ENCODE peak calls at places on chromosomes 2 and 18, in nine cellular contexts. V is activated CD4-positive, CD25-positive, alpha-beta regulatory T cell treated with anti-CD3 and anti-CD28 coated beads, Interleukin-2, amount 50 U/mL, for 72 hours; Q is stimulated activated CD4-positive, alpha-beta T cell treated with anti-CD3 and anti-CD28 coated beads, Interleukin-2, amount 100 ng/mL, for 48 hours; W is activated T-helper 1 cell treated with Interleukin-2 at 50 U/mL for 16 hours; C is activated CD8-positive, alpha-beta memory T cell treated with anti-CD3 and anti-CD28 coated beads for 4 hours; E is cardiac fibroblast; N is T-cell; I is dorsolateral prefrontal cortex; O is body of pancreas. D is an unnamed sample.

GRCh38 chr2:60739156-60739555 is 16.9 kb upstream of the PAPOLG start:
- DNase-seq in O (no peak), N (no peak), C (no peak), E (no peak), I (no peak), W (no peak), V (no peak), Q (no peak), D (no peak)

GRCh38 chr18:62018034-62018760 is 125.4 kb upstream of the RNF152 start:
- DNase-seq in C (no peak), E (peak; percentile 52), Q (no peak), O (no peak), I (no peak), N (no peak), V (no peak), W (no peak), D (peak; percentile 98)

GRCh38 chr2:45793564-45793963 is 142.1 kb downstream of the PRKCE start:
- DNase-seq in N (no peak), V (no peak), E (no peak), O (peak; percentile 51), C (no peak), Q (no peak), I (no peak), W (no peak), D (no peak)

GRCh38 chr2:156077041-156077735 is 255.3 kb downstream of the NR4A2 start:
- DNase-seq in I (no peak), C (no peak), V (no peak), Q (no peak), E (no peak), N (no peak), O (no peak), W (no peak), D (no peak)

GRCh38 chr18:10061566-10061965 is 147.8 kb downstream of the VAPA start:
- DNase-seq in W (no peak), C (no peak), O (no peak), Q (no peak), V (no peak), E (no peak), I (no peak), N (no peak), D (no peak)

GRCh38 chr2:1739961-1740713 is 4.2 kb downstream of the PXDN start:
- DNase-seq in Q (no peak), I (peak; percentile 6), V (no peak), O (no peak), N (no peak), E (peak; percentile 49), C (no peak), W (no peak), D (peak; percentile 83)

GRCh38 chr2:212979799-212980198 is 171.6 kb downstream of the IKZF2 start:
- DNase-seq in C (no peak), E (no peak), N (no peak), V (no peak), Q (no peak), I (no peak), O (no peak), W (no peak), D (no peak)

GRCh38 chr2:65863713-65864112 is 431.3 kb upstream of the SPRED2 start:
- DNase-seq in V (no peak), Q (no peak), N (no peak), O (no peak), E (no peak), I (no peak), W (no peak), C (no peak), D (no peak)

GRCh38 chr2:45643543-45644542 is 7.6 kb upstream of the PRKCE start:
- DNase-seq in I (no peak), O (peak; percentile 71), Q (peak; percentile 83), C (peak; percentile 45), N (peak; percentile 62), E (peak; percentile 58), W (peak; percentile 67), V (peak; percentile 83), D (peak; percentile 47)

GRCh38 chr2:11998626-11999378 is 252.4 kb downstream of the LPIN1 start:
- DNase-seq in E (peak; percentile 38), W (no peak), I (no peak), V (no peak), Q (no peak), C (no peak), O (no peak), N (no peak), D (peak; percentile 49)

GRCh38 chr2:176852667-176853066 is 359.9 kb upstream of the HNRNPA3 start:
- DNase-seq in C (peak; percentile 6), O (no peak), Q (no peak), V (no peak), W (no peak), N (peak; percentile 32), I (no peak), E (no peak), D (no peak)

GRCh38 chr18:63317556-63317946 is 2.0 kb downstream of the BCL2 start:
- DNase-seq in N (no peak), W (no peak), I (no peak), E (no peak), C (no peak), O (no peak), Q (no peak), V (no peak), D (no peak)

GRCh38 chr18:66346833-66347595 is 256.9 kb downstream of the CDH19 start:
- DNase-seq in Q (no peak), C (no peak), V (no peak), O (no peak), E (no peak), N (no peak), W (no peak), I (no peak), D (no peak)

GRCh38 chr2:166147883-166148282 is 20.1 kb upstream of the SCN1A start:
- DNase-seq in E (peak; percentile 16), N (no peak), O (no peak), I (no peak), W (no peak), V (no peak), C (no peak), Q (no peak), D (no peak)

GRCh38 chr2:1628893-1629292 is 115.4 kb downstream of the PXDN start:
- DNase-seq in W (no peak), O (no peak), V (no peak), I (no peak), Q (no peak), C (no peak), E (peak; percentile 95), N (no peak), D (peak; percentile 87)

GRCh38 chr2:240397542-240397916 is 37.9 kb upstream of the GPC1 start:
- DNase-seq in C (no peak), E (no peak), Q (no peak), W (no peak), O (peak; percentile 5), N (no peak), V (peak; percentile 17), I (no peak), D (no peak)

GRCh38 chr2:25215232-25215631 is 46.9 kb upstream of the POMC start:
- DNase-seq in W (no peak), O (no peak), V (no peak), E (no peak), Q (no peak), I (no peak), C (no peak), N (no peak), D (no peak)

GRCh38 chr2:2701176-2701781 is 370.2 kb upstream of the MYT1L start:
- DNase-seq in I (no peak), E (no peak), Q (no peak), C (no peak), O (no peak), N (no peak), W (no peak), V (no peak), D (no peak)

GRCh38 chr2:99789851-99790250 is 300.0 kb upstream of the REV1 start:
- DNase-seq in I (no peak), C (no peak), E (no peak), O (no peak), N (no peak), V (no peak), Q (no peak), W (no peak), D (no peak)

GRCh38 chr2:197777823-197778407 is 7.2 kb downstream of the BOLL start:
- DNase-seq in Q (peak; percentile 21), N (no peak), O (no peak), W (no peak), I (no peak), E (peak; percentile 68), V (no peak), C (no peak), D (peak; percentile 41)

GRCh38 chr2:101151141-101151858 is at the start of gene TBC1D8:
- DNase-seq in I (peak; percentile 64), V (peak; percentile 68), W (peak; percentile 60), Q (peak; percentile 66), N (peak; percentile 21), E (peak; percentile 76), O (peak; percentile 90), C (peak; percentile 15), D (peak; percentile 86)

GRCh38 chr18:1805526-1805925 is 765.8 kb downstream of the METTL4 start:
- DNase-seq in Q (no peak), C (no peak), I (no peak), W (no peak), O (no peak), E (no peak), N (no peak), V (no peak), D (no peak)

GRCh38 chr2:120555066-120555465 is 180.6 kb upstream of the GLI2 start:
- DNase-seq in C (no peak), E (no peak), W (no peak), I (no peak), O (no peak), N (no peak), V (no peak), Q (no peak), D (no peak)

GRCh38 chr18:2881490-2882195 is 34.8 kb downstream of the EMILIN2 start:
- DNase-seq in E (peak; percentile 90), C (no peak), O (no peak), V (no peak), W (no peak), I (no peak), N (no peak), Q (no peak), D (no peak)

GRCh38 chr2:201517094-201517493 is 65.6 kb downstream of the STRADB start:
- DNase-seq in O (no peak), Q (no peak), I (no peak), W (no peak), N (no peak), C (no peak), E (no peak), V (no peak), D (peak; percentile 8)

GRCh38 chr18:43932140-43932539 is 654.9 kb upstream of the SYT4 start:
- DNase-seq in O (no peak), N (no peak), Q (no peak), V (no peak), I (no peak), W (no peak), E (no peak), C (no peak), D (no peak)

GRCh38 chr2:241180495-241180894 is 8.0 kb upstream of the ANO7 start:
- DNase-seq in W (no peak), N (no peak), V (no peak), I (no peak), C (no peak), Q (no peak), E (no peak), O (no peak), D (no peak)

GRCh38 chr2:69933839-69934613 is 19.1 kb downstream of the MXD1 start:
- DNase-seq in N (no peak), O (no peak), I (no peak), C (no peak), V (no peak), Q (no peak), W (no peak), E (peak; percentile 96), D (peak; percentile 70)

GRCh38 chr2:109516445-109517117 is 97.2 kb downstream of the SEPTIN10 start:
- DNase-seq in Q (no peak), V (no peak), O (no peak), N (no peak), E (peak; percentile 57), I (no peak), C (no peak), W (no peak), D (peak; percentile 55)

GRCh38 chr2:223669453-223670225 is 67.5 kb upstream of the SCG2 start:
- DNase-seq in I (no peak), E (peak; percentile 72), V (no peak), Q (no peak), W (no peak), O (no peak), C (no peak), N (no peak), D (peak; percentile 71)

GRCh38 chr2:240437181-240437860 is 1.9 kb downstream of the GPC1 start:
- DNase-seq in V (peak; percentile 25), O (no peak), N (no peak), C (no peak), Q (no peak), W (no peak), E (no peak), I (no peak), D (no peak)